ENCODE peak calls at places on chromosomes 4 and X, in ten cellular contexts. One of them, this sample, is unnamed.

GRCh38 chrX:22159071-22159470 is 113.6 kb upstream of the CBLL2 start:
- DNase-seq in AG04449: no peak
- DNase-seq in HFFc6: peak; percentile 24
- DNase-seq in mammary epithelial cell: peak; percentile 31
- DNase-seq in upper lobe of left lung: no peak
- DNase-seq in activated B cell treated with CpG ODN at 0.5 μM for 24 hours: no peak
- DNase-seq in esophagus muscularis mucosa: no peak
- DNase-seq in psoas muscle: no peak
- DNase-seq in AG09309: no peak
- DNase-seq in choroid plexus epithelial cell: peak; percentile 75
- DNase-seq in this sample: no peak

GRCh38 chr4:47120783-47121182 is 89.4 kb downstream of the GABRB1 start:
- DNase-seq in AG04449: no peak
- DNase-seq in HFFc6: no peak
- DNase-seq in mammary epithelial cell: no peak
- DNase-seq in upper lobe of left lung: no peak
- DNase-seq in activated B cell treated with CpG ODN at 0.5 μM for 24 hours: no peak
- DNase-seq in esophagus muscularis mucosa: no peak
- DNase-seq in psoas muscle: no peak
- DNase-seq in AG09309: no peak
- DNase-seq in choroid plexus epithelial cell: no peak
- DNase-seq in this sample: no peak

GRCh38 chrX:130726661-130727060 is 176.3 kb downstream of the ENOX2 start:
- DNase-seq in AG04449: no peak
- DNase-seq in HFFc6: peak; percentile 67
- DNase-seq in mammary epithelial cell: peak; percentile 72
- DNase-seq in upper lobe of left lung: peak; percentile 39
- DNase-seq in activated B cell treated with CpG ODN at 0.5 μM for 24 hours: no peak
- DNase-seq in esophagus muscularis mucosa: no peak
- DNase-seq in psoas muscle: no peak
- DNase-seq in AG09309: peak; percentile 58
- DNase-seq in choroid plexus epithelial cell: peak; percentile 63
- DNase-seq in this sample: no peak

GRCh38 chr4:155667538-155668511 is 1.2 kb downstream of the GUCY1A1 start:
- DNase-seq in AG04449: no peak
- DNase-seq in HFFc6: no peak
- DNase-seq in mammary epithelial cell: peak; percentile 47
- DNase-seq in upper lobe of left lung: peak; percentile 51
- DNase-seq in activated B cell treated with CpG ODN at 0.5 μM for 24 hours: peak; percentile 16
- DNase-seq in esophagus muscularis mucosa: no peak
- DNase-seq in psoas muscle: peak; percentile 64
- DNase-seq in AG09309: no peak
- DNase-seq in choroid plexus epithelial cell: peak; percentile 53
- DNase-seq in this sample: peak; percentile 50

GRCh38 chr4:102616661-102617060 is 115.5 kb downstream of the NFKB1 start:
- DNase-seq in AG04449: no peak
- DNase-seq in HFFc6: no peak
- DNase-seq in mammary epithelial cell: no peak
- DNase-seq in upper lobe of left lung: no peak
- DNase-seq in activated B cell treated with CpG ODN at 0.5 μM for 24 hours: no peak
- DNase-seq in esophagus muscularis mucosa: no peak
- DNase-seq in psoas muscle: no peak
- DNase-seq in AG09309: no peak
- DNase-seq in choroid plexus epithelial cell: no peak
- DNase-seq in this sample: no peak

GRCh38 chrX:46957299-46957698 is 45.1 kb downstream of the JADE3 start:
- DNase-seq in AG04449: no peak
- DNase-seq in HFFc6: no peak
- DNase-seq in mammary epithelial cell: no peak
- DNase-seq in upper lobe of left lung: no peak
- DNase-seq in activated B cell treated with CpG ODN at 0.5 μM for 24 hours: no peak
- DNase-seq in esophagus muscularis mucosa: no peak
- DNase-seq in psoas muscle: no peak
- DNase-seq in AG09309: no peak
- DNase-seq in choroid plexus epithelial cell: no peak
- DNase-seq in this sample: peak; percentile 19

GRCh38 chr4:185839204-185839712 is 27.3 kb upstream of the SORBS2 start:
- DNase-seq in AG04449: peak; percentile 79
- DNase-seq in HFFc6: peak; percentile 95
- DNase-seq in mammary epithelial cell: peak; percentile 90
- DNase-seq in upper lobe of left lung: no peak
- DNase-seq in activated B cell treated with CpG ODN at 0.5 μM for 24 hours: no peak
- DNase-seq in esophagus muscularis mucosa: no peak
- DNase-seq in psoas muscle: peak; percentile 63
- DNase-seq in AG09309: peak; percentile 81
- DNase-seq in choroid plexus epithelial cell: peak; percentile 99
- DNase-seq in this sample: peak; percentile 43

GRCh38 chrX:154096140-154097002 is 1.1 kb downstream of the MECP2 start:
- DNase-seq in AG04449: no peak
- DNase-seq in HFFc6: peak; percentile 29
- DNase-seq in mammary epithelial cell: peak; percentile 10
- DNase-seq in upper lobe of left lung: no peak
- DNase-seq in activated B cell treated with CpG ODN at 0.5 μM for 24 hours: no peak
- DNase-seq in esophagus muscularis mucosa: no peak
- DNase-seq in psoas muscle: no peak
- DNase-seq in AG09309: no peak
- DNase-seq in choroid plexus epithelial cell: no peak
- DNase-seq in this sample: no peak

DNA sequence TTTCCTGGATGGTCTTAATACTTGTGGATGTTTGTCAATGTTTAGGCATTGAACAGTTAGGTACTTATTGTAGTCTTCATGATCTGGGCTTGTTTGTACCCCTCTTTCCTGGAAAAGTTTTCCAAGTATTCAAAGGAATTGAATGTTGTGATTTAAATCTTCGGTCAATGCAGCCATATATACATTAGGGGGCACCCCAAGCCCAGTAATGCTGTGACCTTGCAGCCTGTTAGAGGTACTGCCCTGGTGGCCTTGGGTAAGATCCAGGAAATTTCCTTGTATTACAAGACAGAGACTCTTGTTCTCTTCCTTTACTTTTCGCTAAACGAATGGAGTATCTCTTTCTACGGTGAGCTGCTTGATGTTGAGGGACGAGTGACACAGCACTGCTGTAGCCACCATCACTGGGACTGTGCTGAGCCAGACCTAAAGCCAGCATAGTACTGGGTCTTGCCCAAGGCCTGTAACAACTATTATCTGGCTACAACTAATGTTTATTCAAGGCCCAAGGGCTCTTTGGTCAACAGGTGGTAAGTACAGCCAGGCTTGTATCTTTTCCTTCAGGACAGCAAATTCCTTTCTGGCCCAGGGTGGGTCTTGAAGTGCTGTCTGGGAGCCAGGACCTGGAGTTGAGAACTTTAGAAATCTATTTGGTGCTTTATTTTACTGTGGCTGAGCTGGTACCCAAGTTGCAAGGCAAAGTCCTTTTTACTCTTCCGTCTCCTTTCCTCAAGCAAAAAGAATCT is 118.3 kb upstream of the ATOH1 start:
- DNase-seq in AG04449: no peak
- DNase-seq in HFFc6: no peak
- DNase-seq in mammary epithelial cell: peak; percentile 5
- DNase-seq in upper lobe of left lung: peak; percentile 45
- DNase-seq in activated B cell treated with CpG ODN at 0.5 μM for 24 hours: no peak
- DNase-seq in esophagus muscularis mucosa: no peak
- DNase-seq in psoas muscle: no peak
- DNase-seq in AG09309: no peak
- DNase-seq in choroid plexus epithelial cell: no peak
- DNase-seq in this sample: no peak
- TF ChIP-seq CTCF in AG04449: no peak
- TF ChIP-seq CTCF in HFFc6: no peak
- TF ChIP-seq CTCF in mammary epithelial cell: peak; percentile 52
- TF ChIP-seq CTCF in upper lobe of left lung: peak; percentile 27
- TF ChIP-seq CTCF in activated B cell treated with CpG ODN at 0.5 μM for 24 hours: no peak
- TF ChIP-seq CTCF in esophagus muscularis mucosa: no peak
- TF ChIP-seq CTCF in psoas muscle: peak; percentile 10
- TF ChIP-seq CTCF in AG09309: no peak
- TF ChIP-seq CTCF in choroid plexus epithelial cell: no peak
- TF ChIP-seq CTCF in this sample: no peak

GRCh38 chrX:776529-777230 is 146.1 kb downstream of the SHOX start:
- DNase-seq in AG04449: no peak
- DNase-seq in HFFc6: no peak
- DNase-seq in mammary epithelial cell: no peak
- DNase-seq in upper lobe of left lung: no peak
- DNase-seq in activated B cell treated with CpG ODN at 0.5 μM for 24 hours: no peak
- DNase-seq in esophagus muscularis mucosa: no peak
- DNase-seq in psoas muscle: no peak
- DNase-seq in AG09309: no peak
- DNase-seq in choroid plexus epithelial cell: no peak
- DNase-seq in this sample: peak; percentile 7

GRCh38 chrX:771536-771935 is 140.9 kb downstream of the SHOX start:
- DNase-seq in AG04449: no peak
- DNase-seq in HFFc6: no peak
- DNase-seq in mammary epithelial cell: no peak
- DNase-seq in upper lobe of left lung: no peak
- DNase-seq in activated B cell treated with CpG ODN at 0.5 μM for 24 hours: no peak
- DNase-seq in esophagus muscularis mucosa: no peak
- DNase-seq in psoas muscle: no peak
- DNase-seq in AG09309: no peak
- DNase-seq in choroid plexus epithelial cell: no peak
- DNase-seq in this sample: no peak

GRCh38 chrX:776061-776460 is 145.5 kb downstream of the SHOX start:
- DNase-seq in AG04449: no peak
- DNase-seq in HFFc6: no peak
- DNase-seq in mammary epithelial cell: no peak
- DNase-seq in upper lobe of left lung: no peak
- DNase-seq in activated B cell treated with CpG ODN at 0.5 μM for 24 hours: no peak
- DNase-seq in esophagus muscularis mucosa: no peak
- DNase-seq in psoas muscle: no peak
- DNase-seq in AG09309: no peak
- DNase-seq in choroid plexus epithelial cell: no peak
- DNase-seq in this sample: no peak

GRCh38 chrX:774536-774935 is 143.9 kb downstream of the SHOX start:
- DNase-seq in AG04449: no peak
- DNase-seq in HFFc6: no peak
- DNase-seq in mammary epithelial cell: no peak
- DNase-seq in upper lobe of left lung: no peak
- DNase-seq in activated B cell treated with CpG ODN at 0.5 μM for 24 hours: no peak
- DNase-seq in esophagus muscularis mucosa: no peak
- DNase-seq in psoas muscle: no peak
- DNase-seq in AG09309: no peak
- DNase-seq in choroid plexus epithelial cell: no peak
- DNase-seq in this sample: no peak

DNA sequence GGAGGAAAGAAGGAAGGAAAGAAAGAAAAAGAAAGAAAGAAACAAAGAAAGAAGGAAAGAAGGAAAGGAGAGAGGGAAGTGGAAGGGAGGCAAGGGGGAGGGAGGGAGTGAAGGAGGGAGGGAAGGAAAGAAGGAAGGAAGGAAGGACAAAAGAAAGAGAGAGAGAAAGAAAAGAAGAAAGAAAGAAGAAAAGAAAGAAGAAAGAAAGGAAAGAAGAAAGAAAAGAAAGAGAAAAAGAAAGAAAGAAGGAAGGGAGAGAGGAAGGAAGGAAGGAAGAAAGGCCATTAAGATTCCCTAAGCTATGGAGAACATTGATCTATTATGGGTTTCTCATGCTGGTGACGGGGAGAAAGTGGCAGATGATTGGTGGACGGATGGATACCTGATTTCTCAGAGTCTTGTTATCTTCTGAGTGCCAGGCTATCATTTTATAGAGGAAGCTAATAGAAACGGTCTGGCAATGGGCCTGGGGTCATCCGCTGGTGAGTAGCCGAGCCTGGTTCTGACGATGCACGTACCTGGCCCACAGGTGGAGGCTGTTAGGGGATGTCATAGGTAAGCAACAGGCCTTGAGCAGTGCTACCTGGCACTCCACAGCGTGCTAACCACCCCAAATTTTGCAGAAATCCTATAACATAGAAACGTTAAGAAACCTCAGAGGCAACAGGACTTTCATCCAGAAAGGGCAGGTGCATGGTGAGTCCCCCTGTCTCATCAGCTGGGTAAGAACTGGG is 142.9 kb downstream of the SHOX start:
- DNase-seq in AG04449: no peak
- DNase-seq in HFFc6: no peak
- DNase-seq in mammary epithelial cell: no peak
- DNase-seq in upper lobe of left lung: no peak
- DNase-seq in activated B cell treated with CpG ODN at 0.5 μM for 24 hours: no peak
- DNase-seq in esophagus muscularis mucosa: no peak
- DNase-seq in psoas muscle: no peak
- DNase-seq in AG09309: no peak
- DNase-seq in choroid plexus epithelial cell: no peak
- DNase-seq in this sample: no peak
- TF ChIP-seq CTCF in AG04449: no peak
- TF ChIP-seq CTCF in HFFc6: no peak
- TF ChIP-seq CTCF in mammary epithelial cell: no peak
- TF ChIP-seq CTCF in upper lobe of left lung: no peak
- TF ChIP-seq CTCF in activated B cell treated with CpG ODN at 0.5 μM for 24 hours: no peak
- TF ChIP-seq CTCF in esophagus muscularis mucosa: no peak
- TF ChIP-seq CTCF in psoas muscle: no peak
- TF ChIP-seq CTCF in AG09309: no peak
- TF ChIP-seq CTCF in choroid plexus epithelial cell: no peak
- TF ChIP-seq CTCF in this sample: no peak

DNA sequence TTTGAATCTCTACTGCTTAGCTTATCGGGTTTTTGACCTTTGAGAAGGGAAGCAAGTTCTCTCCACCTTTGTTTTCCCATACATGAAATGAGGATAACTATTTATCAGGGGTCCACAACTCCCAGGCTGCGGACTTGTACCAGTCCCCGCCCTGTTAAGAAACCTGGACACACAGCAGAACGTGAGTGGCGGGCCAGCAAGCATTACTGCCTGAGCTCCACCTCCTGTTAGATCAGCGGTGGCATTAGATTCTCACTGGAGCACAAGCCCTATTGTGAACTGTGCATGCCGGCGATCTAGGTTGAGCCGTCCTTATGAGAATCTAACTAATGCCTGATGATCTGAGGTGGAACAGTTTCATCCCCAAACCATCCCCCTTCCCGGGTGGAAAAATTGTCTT is 579.5 kb downstream of the GALNTL6 start:
- DNase-seq in AG04449: no peak
- DNase-seq in HFFc6: no peak
- DNase-seq in mammary epithelial cell: no peak
- DNase-seq in upper lobe of left lung: no peak
- DNase-seq in activated B cell treated with CpG ODN at 0.5 μM for 24 hours: no peak
- DNase-seq in esophagus muscularis mucosa: no peak
- DNase-seq in psoas muscle: no peak
- DNase-seq in AG09309: no peak
- DNase-seq in choroid plexus epithelial cell: no peak
- DNase-seq in this sample: no peak
- TF ChIP-seq CTCF in AG04449: no peak
- TF ChIP-seq CTCF in HFFc6: no peak
- TF ChIP-seq CTCF in mammary epithelial cell: no peak
- TF ChIP-seq CTCF in upper lobe of left lung: no peak
- TF ChIP-seq CTCF in activated B cell treated with CpG ODN at 0.5 μM for 24 hours: no peak
- TF ChIP-seq CTCF in esophagus muscularis mucosa: no peak
- TF ChIP-seq CTCF in psoas muscle: no peak
- TF ChIP-seq CTCF in AG09309: no peak
- TF ChIP-seq CTCF in choroid plexus epithelial cell: no peak
- TF ChIP-seq CTCF in this sample: no peak

DNA sequence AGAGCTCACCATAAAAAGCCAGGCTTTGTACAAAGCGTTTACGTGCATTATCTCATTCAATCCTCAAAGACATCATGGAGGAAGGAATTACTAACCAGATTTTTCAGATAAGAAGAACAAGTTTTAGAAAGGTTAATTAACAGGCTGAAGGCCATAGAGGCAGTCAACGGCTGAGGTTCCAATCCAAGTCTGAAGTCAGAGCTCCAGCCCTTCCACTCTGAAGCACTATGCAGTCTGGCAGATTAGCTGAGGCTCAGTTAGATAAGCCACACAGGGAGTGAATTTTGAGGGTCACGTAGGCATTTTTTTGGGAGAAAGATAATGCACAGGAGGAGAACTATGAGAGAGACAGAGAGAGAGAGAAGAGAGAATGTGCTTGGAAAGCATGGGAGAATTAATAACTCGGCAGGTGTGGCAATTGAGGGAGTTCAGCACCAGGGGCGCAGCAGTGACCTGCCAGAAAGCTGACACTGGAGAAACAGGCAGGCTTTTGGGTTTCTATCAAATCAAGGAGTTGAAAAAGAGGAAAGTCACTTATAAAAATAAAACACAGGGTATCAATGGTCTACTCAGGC is 116.5 kb upstream of the NAP1L5 start:
- DNase-seq in AG04449: no peak
- DNase-seq in HFFc6: no peak
- DNase-seq in mammary epithelial cell: no peak
- DNase-seq in upper lobe of left lung: no peak
- DNase-seq in activated B cell treated with CpG ODN at 0.5 μM for 24 hours: no peak
- DNase-seq in esophagus muscularis mucosa: no peak
- DNase-seq in psoas muscle: no peak
- DNase-seq in AG09309: no peak
- DNase-seq in choroid plexus epithelial cell: no peak
- DNase-seq in this sample: peak; percentile 57
- TF ChIP-seq CTCF in AG04449: no peak
- TF ChIP-seq CTCF in HFFc6: no peak
- TF ChIP-seq CTCF in mammary epithelial cell: no peak
- TF ChIP-seq CTCF in upper lobe of left lung: no peak
- TF ChIP-seq CTCF in activated B cell treated with CpG ODN at 0.5 μM for 24 hours: no peak
- TF ChIP-seq CTCF in esophagus muscularis mucosa: no peak
- TF ChIP-seq CTCF in psoas muscle: no peak
- TF ChIP-seq CTCF in AG09309: no peak
- TF ChIP-seq CTCF in choroid plexus epithelial cell: peak; percentile 13
- TF ChIP-seq CTCF in this sample: peak; percentile 19

This sample was measured in body of pancreas.